ENCODE peak calls at places on chromosomes 11 and 22, in four cellular contexts. G is GM04503, J is MV-4-11, S is HTR-8/SVneo. I is an unnamed sample.

GRCh38 chr22:28142361-28142801 is 223.3 kb upstream of the PITPNB start:
- DNase-seq in S (peak; percentile 45), G (peak; percentile 96), J (no peak), I (peak; percentile 89)

GRCh38 chr11:71178076-71178475 is 74.3 kb downstream of the SHANK2 start:
- DNase-seq in G (no peak), J (no peak), S (no peak), I (no peak)

GRCh38 chr22:46280999-46281623 is 13.3 kb downstream of the TTC38 start:
- DNase-seq in S (no peak), G (no peak), J (peak; percentile 99), I (no peak)

GRCh38 chr22:41725510-41726110 is 26.3 kb downstream of the MEI1 start:
- DNase-seq in G (no peak), J (peak; percentile 26), S (peak; percentile 50), I (no peak)

GRCh38 chr11:1300569-1301187 is 8.8 kb downstream of the TOLLIP start:
- DNase-seq in J (no peak), G (no peak), S (no peak), I (no peak)

GRCh38 chr22:50271519-50271970 is 1.4 kb upstream of the MAPK11 start:
- DNase-seq in S (no peak), J (peak; percentile 41), G (no peak), I (no peak)

GRCh38 chr11:81772161-81772560 is 961.5 kb downstream of the FAM181B start:
- DNase-seq in J (no peak), S (no peak), G (no peak), I (no peak)

GRCh38 chr11:128238521-128239222 is 348.7 kb downstream of the ETS1 start:
- DNase-seq in J (peak; percentile 60), S (no peak), G (no peak), I (no peak)

GRCh38 chr11:70732493-70733206 is 334.3 kb downstream of the CTTN start:
- DNase-seq in G (no peak), J (no peak), S (no peak), I (no peak)

GRCh38 chr22:46934746-46935491 is 172.5 kb downstream of the TBC1D22A start:
- DNase-seq in J (peak; percentile 82), S (peak; percentile 77), G (peak; percentile 64), I (peak; percentile 89)

GRCh38 chr22:26097840-26098239 is 71.4 kb upstream of the SEZ6L start:
- DNase-seq in J (no peak), S (no peak), G (no peak), I (no peak)

GRCh38 chr11:27699926-27700350 is 317 bp downstream of the BDNF start:
- DNase-seq in S (no peak), J (no peak), G (no peak), I (no peak)

GRCh38 chr11:121225402-121225801 is 67.2 kb upstream of the SC5D start:
- DNase-seq in S (no peak), J (no peak), G (no peak), I (no peak)

GRCh38 chr22:22671506-22671905 is 27.1 kb downstream of the GGTLC2 start:
- DNase-seq in G (no peak), S (no peak), J (no peak), I (no peak)

GRCh38 chr11:18392434-18393321 is 1.7 kb upstream of the LDHA start:
- DNase-seq in S (no peak), J (no peak), G (no peak), I (no peak)

GRCh38 chr22:24495365-24495675 is 188 bp downstream of the UPB1 start:
- DNase-seq in J (no peak), G (no peak), S (no peak), I (no peak)

GRCh38 chr11:108697872-108698473 is 33.1 kb downstream of the DDX10 start:
- DNase-seq in J (peak; percentile 83), G (no peak), S (peak; percentile 72), I (peak; percentile 39)

GRCh38 chr11:112555491-112556364 is 295.1 kb upstream of the PLET1 start:
- DNase-seq in G (no peak), J (no peak), S (peak; percentile 57), I (no peak)

GRCh38 chr22:49426098-49426497 is 401.6 kb downstream of the BRD1 start:
- DNase-seq in S (no peak), G (no peak), J (no peak), I (no peak)

GRCh38 chr11:6418199-6418957 is 516 bp downstream of the APBB1 start:
- DNase-seq in G (no peak), S (peak; percentile 22), J (no peak), I (no peak)

GRCh38 chr22:43726964-43727543 is 85.1 kb downstream of the EFCAB6 start:
- DNase-seq in S (no peak), J (no peak), G (no peak), I (no peak)

GRCh38 chr22:47599753-47600152 is 837.3 kb downstream of the TBC1D22A start:
- DNase-seq in J (no peak), G (no peak), S (no peak), I (no peak)

GRCh38 chr11:46248270-46249102 is 29.0 kb upstream of the CREB3L1 start:
- DNase-seq in G (peak; percentile 96), J (peak; percentile 59), S (peak; percentile 87), I (no peak)

GRCh38 chr11:114057147-114057546 is 2.4 kb upstream of the ZBTB16 start:
- DNase-seq in J (no peak), S (no peak), G (no peak), I (no peak)

GRCh38 chr11:59011672-59012071 is 72.4 kb downstream of the GLYATL1 start:
- DNase-seq in G (no peak), J (no peak), S (no peak), I (no peak)

GRCh38 chr11:131370090-131370751 is at the start of gene NTM:
- DNase-seq in S (no peak), G (peak; percentile 4), J (no peak), I (peak; percentile 69)

I was measured in retinal pigment epithelial cell.